ENCODE peak calls at places on chromosomes 12 and 14, in five cellular contexts. One of them, this sample, is unnamed.
A peak's percentile ranks its signal among the peaks of the same experiment; 100 is the strongest.

GRCh38 chr14:95614335-95614734 is 71.9 kb upstream of the TCL1B start:
- DNase-seq in endodermal cell: no peak
- DNase-seq in hepatocyte: peak; percentile 39
- DNase-seq in PC-3: no peak
- DNase-seq in body of pancreas: peak; percentile 17
- DNase-seq in this sample: no peak

GRCh38 chr12:117000316-117000715 is 89.6 kb downstream of the FBXW8 start:
- DNase-seq in endodermal cell: peak; percentile 84
- DNase-seq in hepatocyte: no peak
- DNase-seq in PC-3: no peak
- DNase-seq in body of pancreas: no peak
- DNase-seq in this sample: no peak

GRCh38 chr14:93939304-93940229 is 12.4 kb downstream of the FAM181A start:
- DNase-seq in endodermal cell: peak; percentile 99
- DNase-seq in hepatocyte: peak; percentile 90
- DNase-seq in PC-3: peak; percentile 67
- DNase-seq in body of pancreas: peak; percentile 84
- DNase-seq in this sample: peak; percentile 57

GRCh38 chr12:79119796-79120195 is 255.2 kb downstream of the SYT1 start:
- DNase-seq in endodermal cell: peak; percentile 88
- DNase-seq in hepatocyte: no peak
- DNase-seq in PC-3: no peak
- DNase-seq in body of pancreas: no peak
- DNase-seq in this sample: no peak

GRCh38 chr12:2640281-2640680 is 154.5 kb upstream of the FKBP4 start:
- DNase-seq in endodermal cell: peak; percentile 64
- DNase-seq in hepatocyte: no peak
- DNase-seq in PC-3: no peak
- DNase-seq in body of pancreas: no peak
- DNase-seq in this sample: no peak

GRCh38 chr14:36948157-36948859 is 224.1 kb downstream of the SLC25A21 start:
- DNase-seq in endodermal cell: no peak
- DNase-seq in hepatocyte: no peak
- DNase-seq in PC-3: no peak
- DNase-seq in body of pancreas: no peak
- DNase-seq in this sample: no peak

GRCh38 chr12:27972721-27973120 is at the start of gene PTHLH:
- DNase-seq in endodermal cell: no peak
- DNase-seq in hepatocyte: no peak
- DNase-seq in PC-3: peak; percentile 65
- DNase-seq in body of pancreas: no peak
- DNase-seq in this sample: no peak

GRCh38 chr14:102579696-102580551 is 12.5 kb upstream of the RCOR1 start:
- DNase-seq in endodermal cell: peak; percentile 62
- DNase-seq in hepatocyte: peak; percentile 39
- DNase-seq in PC-3: peak; percentile 81
- DNase-seq in body of pancreas: no peak
- DNase-seq in this sample: no peak

GRCh38 chr14:53695692-53696091 is 260.9 kb downstream of the BMP4 start:
- DNase-seq in endodermal cell: no peak
- DNase-seq in hepatocyte: no peak
- DNase-seq in PC-3: no peak
- DNase-seq in body of pancreas: no peak
- DNase-seq in this sample: no peak

GRCh38 chr14:75548544-75548943 is 26.3 kb downstream of the BATF start:
- DNase-seq in endodermal cell: no peak
- DNase-seq in hepatocyte: no peak
- DNase-seq in PC-3: peak; percentile 17
- DNase-seq in body of pancreas: no peak
- DNase-seq in this sample: no peak

GRCh38 chr12:89073027-89073398 is 279.3 kb downstream of the DUSP6 start:
- DNase-seq in endodermal cell: no peak
- DNase-seq in hepatocyte: no peak
- DNase-seq in PC-3: peak; percentile 77
- DNase-seq in body of pancreas: peak; percentile 26
- DNase-seq in this sample: no peak

GRCh38 chr12:11897923-11898322 is 172.8 kb upstream of the BCL2L14 start:
- DNase-seq in endodermal cell: no peak
- DNase-seq in hepatocyte: no peak
- DNase-seq in PC-3: no peak
- DNase-seq in body of pancreas: no peak
- DNase-seq in this sample: no peak

GRCh38 chr14:103132381-103133212 is 9.3 kb downstream of the TNFAIP2 start:
- DNase-seq in endodermal cell: no peak
- DNase-seq in hepatocyte: no peak
- DNase-seq in PC-3: no peak
- DNase-seq in body of pancreas: peak; percentile 59
- DNase-seq in this sample: no peak

GRCh38 chr12:52232233-52232915 is 669 bp upstream of the KRT7 start:
- DNase-seq in endodermal cell: no peak
- DNase-seq in hepatocyte: no peak
- DNase-seq in PC-3: no peak
- DNase-seq in body of pancreas: no peak
- DNase-seq in this sample: no peak

GRCh38 chr12:93460882-93461281 is 6.4 kb upstream of the MRPL42 start:
- DNase-seq in endodermal cell: peak; percentile 34
- DNase-seq in hepatocyte: no peak
- DNase-seq in PC-3: no peak
- DNase-seq in body of pancreas: no peak
- DNase-seq in this sample: no peak

GRCh38 chr12:113887906-113888305 is 78.2 kb downstream of the RBM19 start:
- DNase-seq in endodermal cell: no peak
- DNase-seq in hepatocyte: no peak
- DNase-seq in PC-3: no peak
- DNase-seq in body of pancreas: no peak
- DNase-seq in this sample: no peak

GRCh38 chr12:40697566-40698257 is 5.5 kb downstream of the CNTN1 start:
- DNase-seq in endodermal cell: no peak
- DNase-seq in hepatocyte: no peak
- DNase-seq in PC-3: peak; percentile 42
- DNase-seq in body of pancreas: no peak
- DNase-seq in this sample: no peak

GRCh38 chr12:108214486-108214885 is 85.4 kb downstream of the WSCD2 start:
- DNase-seq in endodermal cell: peak; percentile 95
- DNase-seq in hepatocyte: peak; percentile 66
- DNase-seq in PC-3: peak; percentile 37
- DNase-seq in body of pancreas: peak; percentile 16
- DNase-seq in this sample: peak; percentile 47

GRCh38 chr12:104909761-104910160 is 48.3 kb downstream of the SLC41A2 start:
- DNase-seq in endodermal cell: no peak
- DNase-seq in hepatocyte: no peak
- DNase-seq in PC-3: no peak
- DNase-seq in body of pancreas: no peak
- DNase-seq in this sample: no peak

GRCh38 chr14:80974338-80975078 is 19.1 kb downstream of the TSHR start:
- DNase-seq in endodermal cell: no peak
- DNase-seq in hepatocyte: peak; percentile 3
- DNase-seq in PC-3: no peak
- DNase-seq in body of pancreas: no peak
- DNase-seq in this sample: no peak

GRCh38 chr12:29709056-29709455 is 74.7 kb downstream of the TMTC1 start:
- DNase-seq in endodermal cell: no peak
- DNase-seq in hepatocyte: no peak
- DNase-seq in PC-3: no peak
- DNase-seq in body of pancreas: no peak
- DNase-seq in this sample: no peak

GRCh38 chr12:56804169-56804568 is 41.0 kb downstream of the HSD17B6 start:
- DNase-seq in endodermal cell: peak; percentile 55
- DNase-seq in hepatocyte: no peak
- DNase-seq in PC-3: no peak
- DNase-seq in body of pancreas: no peak
- DNase-seq in this sample: no peak

GRCh38 chr12:53034459-53034858 is 15.4 kb upstream of the TNS2 start:
- DNase-seq in endodermal cell: peak; percentile 27
- DNase-seq in hepatocyte: no peak
- DNase-seq in PC-3: no peak
- DNase-seq in body of pancreas: no peak
- DNase-seq in this sample: no peak

GRCh38 chr14:106823552-106823951 is 1297.2 kb downstream of the TMEM121 start:
- DNase-seq in endodermal cell: no peak
- DNase-seq in hepatocyte: no peak
- DNase-seq in PC-3: no peak
- DNase-seq in body of pancreas: no peak
- DNase-seq in this sample: no peak

DNA sequence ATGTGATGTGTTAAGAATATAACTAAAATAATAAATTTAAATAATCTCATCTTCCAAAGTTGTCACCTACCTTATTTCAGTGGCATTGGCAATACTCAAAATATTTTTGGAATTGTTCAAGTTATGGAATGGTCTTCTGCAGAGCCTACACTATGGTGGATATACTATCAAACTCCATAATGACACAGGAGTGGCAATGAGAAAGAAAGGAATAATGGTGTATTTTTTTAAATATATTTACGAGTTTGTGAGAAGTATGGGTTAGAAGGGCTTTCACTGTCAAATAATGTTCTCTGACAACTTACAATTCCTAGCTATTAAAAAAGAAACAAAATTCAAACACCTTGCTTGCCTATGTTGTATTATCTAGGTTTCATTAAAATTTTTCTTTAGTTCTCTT is 38.1 kb downstream of the HEATR5A start:
- DNase-seq in endodermal cell: no peak
- DNase-seq in hepatocyte: no peak
- DNase-seq in PC-3: no peak
- DNase-seq in body of pancreas: no peak
- DNase-seq in this sample: no peak
- TF ChIP-seq CTCF in endodermal cell: no peak
- TF ChIP-seq CTCF in hepatocyte: no peak
- TF ChIP-seq CTCF in PC-3: no peak
- TF ChIP-seq CTCF in body of pancreas: no peak
- TF ChIP-seq CTCF in this sample: no peak

DNA sequence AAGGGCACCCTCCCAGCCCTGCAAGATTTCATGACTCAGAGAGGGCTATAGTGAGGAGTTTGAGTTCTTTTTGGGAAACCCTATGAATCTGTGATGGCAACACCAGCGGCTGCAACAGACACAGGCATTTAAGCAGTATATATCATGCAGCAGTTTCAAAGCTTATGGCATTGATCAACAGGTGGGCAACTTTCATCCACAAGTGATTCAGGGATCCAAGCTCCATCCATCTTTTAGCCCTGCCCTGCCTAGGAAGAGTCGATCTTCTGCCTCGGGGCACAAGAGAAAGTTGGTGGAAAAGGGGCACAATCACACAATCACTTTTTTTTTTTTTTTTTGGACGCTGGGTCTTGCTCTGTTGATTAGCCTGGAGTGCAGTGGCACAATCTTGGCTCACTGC is 8.3 kb upstream of the FAM222A start:
- DNase-seq in endodermal cell: no peak
- DNase-seq in hepatocyte: no peak
- DNase-seq in PC-3: no peak
- DNase-seq in body of pancreas: no peak
- DNase-seq in this sample: no peak
- H3K4me1 ChIP-seq in endodermal cell: peaks cover 5% of the 10 kb centered on the region
- H3K4me1 ChIP-seq in hepatocyte: peaks cover 15% of the 10 kb centered on the region
- H3K4me1 ChIP-seq in PC-3: peaks cover 11% of the 10 kb centered on the region
- H3K4me1 ChIP-seq in body of pancreas: peaks cover 33% of the 10 kb centered on the region
- H3K4me1 ChIP-seq in this sample: peaks cover 15% of the 10 kb centered on the region

DNA sequence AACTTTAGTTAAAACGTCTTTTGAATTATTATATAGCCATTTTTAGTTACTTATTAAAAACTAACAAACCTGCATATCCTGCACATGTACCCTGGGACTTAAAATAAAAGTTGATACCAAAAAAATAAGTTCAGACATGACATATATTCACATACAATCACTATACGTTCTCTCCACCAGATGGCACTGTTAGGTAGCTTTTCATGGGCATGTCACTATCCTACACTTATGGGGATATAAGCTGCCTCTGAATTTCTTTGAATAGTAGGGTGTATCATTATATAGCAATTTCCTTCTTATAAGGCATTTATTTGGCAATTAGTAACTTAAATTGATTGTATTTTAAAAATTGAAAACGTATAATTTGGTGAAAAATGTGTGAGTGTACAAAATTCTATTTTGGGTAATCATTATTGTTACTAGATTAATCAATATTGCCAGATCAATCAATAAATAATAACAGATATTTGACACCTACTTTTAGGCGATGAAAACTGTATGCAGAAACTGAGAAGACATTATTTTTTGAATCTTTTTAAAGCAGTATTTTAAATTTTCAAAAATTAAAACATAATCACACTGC is 31.8 kb upstream of the OR10A7 start:
- DNase-seq in endodermal cell: peak; percentile 70
- DNase-seq in hepatocyte: peak; percentile 85
- DNase-seq in PC-3: peak; percentile 89
- DNase-seq in body of pancreas: peak; percentile 28
- DNase-seq in this sample: peak; percentile 50
- TF ChIP-seq CTCF in endodermal cell: peak; percentile 91
- TF ChIP-seq CTCF in hepatocyte: peak; percentile 86
- TF ChIP-seq CTCF in PC-3: peak; percentile 83
- TF ChIP-seq CTCF in body of pancreas: peak; percentile 33
- TF ChIP-seq CTCF in this sample: peak; percentile 54

DNA sequence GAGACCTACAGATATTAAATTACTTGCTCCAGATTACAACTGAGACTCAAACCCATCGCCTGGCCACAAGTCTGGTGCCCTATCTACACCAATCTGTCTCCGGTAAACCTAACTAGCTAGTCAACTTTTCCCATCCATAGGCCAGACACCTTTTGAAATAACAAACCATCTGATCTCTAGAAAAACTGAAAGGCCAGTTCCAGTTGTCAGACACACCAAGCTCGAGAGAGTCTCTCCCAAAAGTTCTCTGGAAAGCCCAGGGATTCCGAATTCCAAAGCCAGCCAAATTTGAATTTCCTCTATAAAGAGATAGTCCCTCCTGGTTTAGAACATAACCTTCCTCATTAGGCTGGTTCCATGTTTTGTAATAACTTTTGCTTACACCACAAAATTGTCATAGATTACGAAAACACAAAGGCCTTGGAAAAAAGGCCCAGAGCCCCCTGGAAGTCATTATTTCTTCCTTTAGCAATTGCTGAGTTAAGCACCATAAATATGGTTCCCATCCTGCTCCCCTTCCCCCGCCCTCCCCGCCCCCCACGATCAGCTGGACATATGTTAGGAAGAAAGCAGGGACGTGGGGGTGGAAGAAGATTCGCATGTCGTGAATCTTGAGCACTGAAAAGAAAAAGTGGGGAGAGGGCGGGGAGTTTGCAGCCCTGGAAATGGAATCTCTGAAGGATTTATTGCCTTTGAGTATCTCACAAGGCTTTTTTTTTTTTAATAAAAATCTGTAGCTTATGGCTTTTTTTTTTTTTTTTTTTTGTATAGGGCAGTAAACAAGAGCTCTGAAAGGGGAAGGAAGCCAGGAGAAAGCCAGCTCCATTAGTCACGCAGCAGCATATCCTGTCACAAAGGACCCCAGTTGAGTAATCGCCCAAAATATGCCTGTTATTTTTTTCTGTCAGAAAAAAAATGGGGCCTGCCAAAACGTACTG is 110.4 kb downstream of the ZFP36L1 start:
- DNase-seq in endodermal cell: no peak
- DNase-seq in hepatocyte: peak; percentile 71
- DNase-seq in PC-3: peak; percentile 95
- DNase-seq in body of pancreas: no peak
- DNase-seq in this sample: no peak
- H3K4me1 ChIP-seq in endodermal cell: no peaks in the 10 kb centered on the region
- H3K4me1 ChIP-seq in hepatocyte: peaks cover 48% of the 10 kb centered on the region
- H3K4me1 ChIP-seq in PC-3: peaks cover 58% of the 10 kb centered on the region
- H3K4me1 ChIP-seq in body of pancreas: peaks cover 62% of the 10 kb centered on the region
- H3K4me1 ChIP-seq in this sample: peaks cover 33% of the 10 kb centered on the region